ENCODE peak calls at places on chromosomes 5 and 9, in nine cellular contexts. J is LoVo; W is stimulated activated CD8-positive, alpha-beta memory T cell treated with anti-CD3 and anti-CD28 coated beads, Interleukin-12 subunit alpha, Interleukin-12 subunit beta, amount 100 ng/mL, for 4 hours; V is upper lobe of right lung; C is iPS-NIHi11; H is gastrocnemius medialis; L is AG04450; U is EH; M is tibial nerve. Y is an unnamed sample.

GRCh38 chr5:80231243-80231642 is 24.6 kb downstream of the SERINC5 start:
- DNase-seq in C (no peak), U (peak; percentile 94), V (no peak), L (no peak), H (no peak), J (no peak), M (no peak), W (no peak), Y (no peak)

GRCh38 chr5:2178071-2178477 is 295.3 kb upstream of the IRX4 start:
- DNase-seq in C (no peak), M (no peak), W (no peak), J (no peak), V (no peak), H (no peak), L (no peak), U (no peak), Y (no peak)

GRCh38 chr9:113664176-113664875 is 200.8 kb downstream of the RGS3 start:
- DNase-seq in M (no peak), L (no peak), W (no peak), U (no peak), H (no peak), C (no peak), J (no peak), V (peak; percentile 5), Y (no peak)

GRCh38 chr5:169956756-169957155 is 23.5 kb downstream of the INSYN2B start:
- DNase-seq in L (no peak), V (no peak), W (no peak), J (no peak), H (no peak), C (no peak), M (no peak), U (no peak), Y (no peak)

GRCh38 chr9:128927731-128928411 is 7.1 kb downstream of the PHYHD1 start:
- DNase-seq in M (no peak), W (no peak), J (peak; percentile 68), L (no peak), U (peak; percentile 54), H (peak; percentile 50), V (no peak), C (peak; percentile 87), Y (peak; percentile 42)

GRCh38 chr9:18821794-18822193 is 211.2 kb downstream of the SAXO1 start:
- DNase-seq in H (no peak), M (no peak), J (peak; percentile 60), L (no peak), V (no peak), U (peak; percentile 8), W (no peak), C (peak; percentile 33), Y (no peak)

GRCh38 chr5:117230375-117230774 is 655.8 kb upstream of the SEMA6A start:
- DNase-seq in U (no peak), W (no peak), J (no peak), C (no peak), M (no peak), H (no peak), L (no peak), V (no peak), Y (no peak)

GRCh38 chr9:107336718-107337360 is 53.8 kb downstream of the RAD23B start:
- DNase-seq in C (no peak), U (peak; percentile 74), V (no peak), L (no peak), M (no peak), W (no peak), J (no peak), H (peak; percentile 57), Y (no peak)

GRCh38 chr9:136657975-136658848 is 4.5 kb upstream of the EGFL7 start:
- DNase-seq in W (no peak), V (peak; percentile 61), L (no peak), M (no peak), J (no peak), C (no peak), U (no peak), H (no peak), Y (no peak)

GRCh38 chr9:89604463-89605180 is at the start of gene GADD45G:
- DNase-seq in U (peak; percentile 68), V (peak; percentile 96), J (peak; percentile 43), C (peak; percentile 95), H (peak; percentile 88), W (peak; percentile 74), L (peak; percentile 13), M (peak; percentile 76), Y (no peak)

GRCh38 chr5:12825163-12825562 is 920.9 kb upstream of the CTNND2 start:
- DNase-seq in V (no peak), M (no peak), W (no peak), H (no peak), C (no peak), U (no peak), J (no peak), L (no peak), Y (no peak)

GRCh38 chr5:160635046-160635445 is 213.4 kb downstream of the PTTG1 start:
- DNase-seq in H (no peak), M (no peak), W (no peak), C (no peak), J (peak; percentile 83), V (no peak), U (no peak), L (no peak), Y (no peak)

GRCh38 chr5:17219006-17219422 is 1.6 kb downstream of the BASP1 start:
- DNase-seq in H (no peak), U (peak; percentile 48), J (no peak), W (no peak), V (peak; percentile 63), M (no peak), L (no peak), C (peak; percentile 77), Y (no peak)

GRCh38 chr5:72817076-72817476 is 615 bp downstream of the TNPO1 start:
- DNase-seq in U (peak; percentile 66), M (peak; percentile 26), L (peak; percentile 46), W (no peak), H (peak; percentile 54), V (peak; percentile 84), J (peak; percentile 46), C (peak; percentile 55), Y (peak; percentile 7)

GRCh38 chr9:111645806-111646205 is 14.7 kb downstream of the DNAJC25 start:
- DNase-seq in M (no peak), C (no peak), J (no peak), V (no peak), U (no peak), W (no peak), L (no peak), H (no peak), Y (no peak)

GRCh38 chr5:176542596-176543427 is 5.6 kb upstream of the RNF44 start:
- DNase-seq in U (peak; percentile 20), W (no peak), C (peak; percentile 74), L (no peak), M (no peak), H (no peak), J (peak; percentile 57), V (no peak), Y (no peak)

GRCh38 chr5:134122530-134122929 is 8.0 kb downstream of the TCF7 start:
- DNase-seq in H (no peak), W (no peak), U (no peak), L (no peak), J (no peak), V (no peak), M (no peak), C (no peak), Y (no peak)

GRCh38 chr5:25448190-25448621 is 803.4 kb upstream of the CDH10 start:
- DNase-seq in H (no peak), U (no peak), J (no peak), L (no peak), V (no peak), C (no peak), M (no peak), W (no peak), Y (no peak)

GRCh38 chr5:52846443-52846842 is 58.7 kb downstream of the ITGA1 start:
- DNase-seq in U (peak; percentile 53), W (no peak), L (no peak), J (no peak), H (no peak), M (no peak), C (no peak), V (no peak), Y (no peak)

GRCh38 chr5:126097881-126098280 is 325.3 kb upstream of the GRAMD2B start:
- DNase-seq in J (no peak), L (no peak), M (no peak), V (no peak), H (no peak), U (no peak), W (no peak), C (no peak), Y (no peak)

Y was measured in HCT116.